ENCODE peak calls at places on chromosomes 11 and 22, in nine cellular contexts. D is colonic mucosa, T is ovary, U is A549, Q is mucosa of descending colon, O is right lobe of liver, X is heart left ventricle, H is PC-3, N is heart right ventricle. Y is an unnamed sample. For H3K4me1 and H3K9me3, the result is how much of the 10 kb centered on the place peaks cover.

GRCh38 chr22:20857838-20858614 is 585 bp downstream of the PI4KA start:
- DNase-seq in O (peak), N (peak), T (peak), X (peak), U (peak), H (peak), Q (peak), D (peak), Y (peak)

GRCh38 chr22:41989246-41989645 is 9.3 kb upstream of the WBP2NL start:
- DNase-seq in N (no peak), X (no peak), O (peak), D (no peak), H (no peak), T (no peak), U (no peak), Q (no peak), Y (no peak)

GRCh38 chr22:33328789-33329296 is 270.7 kb upstream of the SYN3 start:
- DNase-seq in T (no peak), H (no peak), Q (no peak), X (no peak), N (no peak), D (peak), O (no peak), U (peak), Y (no peak)

GRCh38 chr22:24950272-24950902 is 2.1 kb upstream of the KIAA1671 start:
- DNase-seq in X (no peak), N (no peak), D (no peak), H (no peak), O (no peak), T (no peak), Q (no peak), U (no peak), Y (no peak)

GRCh38 chr11:124807201-124807600 is 7.0 kb upstream of the MSANTD2 start:
- DNase-seq in H (no peak), D (no peak), N (no peak), U (no peak), X (no peak), T (no peak), Q (no peak), O (no peak), Y (no peak)

GRCh38 chr11:69357458-69358397 is 63.8 kb downstream of the MYEOV start:
- DNase-seq in O (no peak), D (peak), N (peak), U (no peak), X (no peak), T (no peak), Q (no peak), H (no peak), Y (no peak)

GRCh38 chr11:115709297-115709696 is 205.1 kb upstream of the CADM1 start:
- DNase-seq in Q (no peak), D (no peak), H (no peak), X (no peak), O (no peak), U (no peak), N (no peak), T (no peak), Y (no peak)

GRCh38 chr11:16987205-16987568 is 27.0 kb downstream of the PLEKHA7 start:
- DNase-seq in D (peak), U (no peak), X (no peak), T (peak), O (no peak), N (no peak), Q (peak), H (no peak), Y (no peak)

GRCh38 chr11:59582006-59582405 is 33.6 kb downstream of the OSBP start:
- DNase-seq in X (no peak), Q (no peak), O (no peak), U (no peak), D (no peak), H (no peak), T (no peak), N (no peak), Y (no peak)

GRCh38 chr11:332651-333480 is 12.2 kb upstream of the IFITM3 start:
- DNase-seq in D (no peak), H (no peak), U (no peak), N (no peak), X (no peak), Q (no peak), T (no peak), O (no peak), Y (no peak)

GRCh38 chr11:72349616-72350218 is 84.6 kb downstream of the CLPB start:
- DNase-seq in Q (no peak), H (no peak), T (peak), O (no peak), X (peak), D (no peak), U (no peak), N (peak), Y (peak)

GRCh38 chr11:44596541-44597276 is 31.2 kb downstream of the CD82 start:
- DNase-seq in D (no peak), O (no peak), U (no peak), T (no peak), Q (no peak), H (no peak), N (no peak), X (no peak), Y (no peak)

GRCh38 chr22:36546092-36546804 is 17.3 kb upstream of the EIF3D start:
- DNase-seq in O (peak), T (no peak), D (no peak), U (peak), X (no peak), H (peak), N (peak), Q (no peak), Y (peak)

GRCh38 chr11:8098361-8098760 is 17.4 kb downstream of the TUB start:
- DNase-seq in O (no peak), X (no peak), Q (no peak), N (no peak), T (no peak), U (no peak), D (no peak), H (peak), Y (no peak)

GRCh38 chr11:130866831-130867230 is 49.4 kb downstream of the SNX19 start:
- DNase-seq in O (no peak), T (no peak), Q (no peak), N (no peak), D (no peak), U (no peak), X (no peak), H (no peak), Y (no peak)

GRCh38 chr11:7965386-7965785 is at the start of gene NLRP10:
- DNase-seq in O (no peak), T (no peak), D (no peak), U (no peak), Q (no peak), X (no peak), H (peak), N (no peak), Y (no peak)

GRCh38 chr22:49951986-49952896 is 8.3 kb upstream of the PIM3 start:
- DNase-seq in O (no peak), Q (no peak), H (peak), X (no peak), N (no peak), U (no peak), D (no peak), T (no peak), Y (no peak)

GRCh38 chr11:28770806-28771205 is 662.6 kb downstream of the METTL15 start:
- DNase-seq in D (no peak), N (no peak), U (no peak), O (no peak), X (no peak), T (no peak), Q (no peak), H (no peak), Y (no peak)

GRCh38 chr22:47474464-47474863 is 712.0 kb downstream of the TBC1D22A start:
- DNase-seq in D (no peak), N (no peak), Q (no peak), T (no peak), O (no peak), H (no peak), X (no peak), U (no peak), Y (no peak)

GRCh38 chr11:93986716-93987115 is 34.4 kb upstream of the HEPHL1 start:
- DNase-seq in X (no peak), N (no peak), Q (no peak), O (no peak), U (no peak), H (peak), D (no peak), T (no peak), Y (no peak)

GRCh38 chr11:118491041-118491440 is 36.2 kb upstream of the TTC36 start:
- DNase-seq in T (no peak), N (no peak), Q (no peak), H (no peak), D (no peak), X (no peak), O (no peak), U (no peak), Y (no peak)

GRCh38 chr22:29154364-29155048 is 51.2 kb upstream of the EMID1 start:
- DNase-seq in H (peak), Q (peak), N (peak), D (peak), X (peak), T (peak), U (peak), O (peak), Y (peak)

GRCh38 chr11:69074786-69075185 is 26.1 kb downstream of the TPCN2 start:
- DNase-seq in X (no peak), H (no peak), N (no peak), Q (no peak), O (no peak), U (no peak), T (peak), D (no peak), Y (no peak)

GRCh38 chr11:75547617-75548054 is 14.4 kb upstream of the SERPINH1 start:
- DNase-seq in Q (no peak), O (no peak), D (peak), H (peak), X (peak), T (peak), U (peak), N (peak), Y (peak)

GRCh38 chr11:125956371-125956770 is 10.5 kb downstream of the VSIG10L2 start:
- DNase-seq in Q (no peak), T (no peak), O (no peak), U (no peak), D (no peak), N (peak), X (no peak), H (no peak), Y (peak)

GRCh38 chr22:30015846-30016245 is 64.4 kb upstream of the HORMAD2 start:
- DNase-seq in X (no peak), O (no peak), U (no peak), D (no peak), N (no peak), H (peak), Q (no peak), T (no peak), Y (no peak)

GRCh38 chr11:133547808-133548494 is 15.7 kb upstream of the OPCML start:
- DNase-seq in N (no peak), X (no peak), D (no peak), U (no peak), H (no peak), O (no peak), Q (no peak), T (no peak), Y (peak)

GRCh38 chr11:104254347-104254746 is 90.4 kb upstream of the PDGFD start:
- DNase-seq in X (peak), Q (peak), U (no peak), T (no peak), H (peak), N (peak), D (peak), O (no peak), Y (peak)

GRCh38 chr11:1111545-1112212 is 37.0 kb downstream of the MUC2 start:
- DNase-seq in X (no peak), D (no peak), N (no peak), Q (no peak), O (peak), T (no peak), H (no peak), U (no peak), Y (peak)

GRCh38 chr11:44865866-44866272 is 84.8 kb downstream of the TP53I11 start:
- DNase-seq in U (no peak), T (no peak), N (peak), O (peak), Q (no peak), X (peak), D (no peak), H (peak), Y (no peak)

GRCh38 chr11:1377231-1377780 is 12.4 kb upstream of the BRSK2 start:
- DNase-seq in T (no peak), N (no peak), Q (no peak), X (peak), O (no peak), H (no peak), D (no peak), U (no peak), Y (no peak)

GRCh38 chr22:46546466-46547178 is 9.2 kb upstream of the CELSR1 start:
- DNase-seq in U (no peak), Q (no peak), N (peak), H (no peak), O (peak), X (peak), T (no peak), D (no peak), Y (no peak)

GRCh38 chr11:36702330-36703054 is 104.5 kb upstream of the RAG2 start:
- DNase-seq in X (no peak), N (peak), T (no peak), H (peak), U (peak), O (no peak), Q (no peak), D (peak), Y (peak)

GRCh38 chr22:44913198-44913983 is 96.4 kb downstream of the PHF21B start:
- DNase-seq in X (no peak), N (no peak), O (peak), Q (peak), H (no peak), D (no peak), U (no peak), T (no peak), Y (no peak)

GRCh38 chr22:40065981-40066380 is 71.2 kb downstream of the FAM83F start:
- DNase-seq in X (no peak), O (no peak), H (no peak), U (no peak), N (no peak), D (no peak), Q (no peak), T (no peak), Y (no peak)

DNA sequence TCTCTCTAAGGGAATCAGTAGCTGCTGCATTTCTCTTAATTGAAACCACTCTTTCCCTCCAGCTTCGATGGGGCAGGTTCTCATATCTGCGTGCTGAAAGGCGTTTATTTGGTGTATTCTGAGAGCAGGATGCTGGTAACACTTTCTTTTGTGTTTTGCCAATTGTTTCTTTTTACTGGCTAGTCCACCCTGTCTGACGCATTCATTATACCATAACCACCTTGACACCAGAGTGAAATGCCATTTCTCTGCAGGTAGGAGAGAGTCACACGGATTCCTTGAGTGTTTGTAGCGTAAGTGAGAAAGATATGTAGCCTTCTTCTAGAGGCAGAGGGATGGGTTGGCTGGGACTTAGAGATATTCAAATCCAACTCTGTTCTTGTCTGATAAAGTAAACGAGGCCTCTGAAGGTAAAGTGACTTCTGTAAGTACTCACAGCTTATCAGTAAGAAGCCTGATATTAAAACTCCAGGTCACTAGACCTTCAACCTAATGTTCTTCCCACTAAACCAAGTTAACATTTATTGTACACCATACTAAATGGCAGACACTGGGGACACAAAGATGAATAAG is 21.4 kb downstream of the CD44 start:
- DNase-seq in N (no peak), H (no peak), O (no peak), T (no peak), Q (no peak), D (no peak), U (no peak), X (no peak), Y (no peak)
- H3K4me1 ChIP-seq in N (under half), H (under half), O (under half), T (under half), Q (under half), D (under half), U (half or more), X (half or more), Y (under half)

DNA sequence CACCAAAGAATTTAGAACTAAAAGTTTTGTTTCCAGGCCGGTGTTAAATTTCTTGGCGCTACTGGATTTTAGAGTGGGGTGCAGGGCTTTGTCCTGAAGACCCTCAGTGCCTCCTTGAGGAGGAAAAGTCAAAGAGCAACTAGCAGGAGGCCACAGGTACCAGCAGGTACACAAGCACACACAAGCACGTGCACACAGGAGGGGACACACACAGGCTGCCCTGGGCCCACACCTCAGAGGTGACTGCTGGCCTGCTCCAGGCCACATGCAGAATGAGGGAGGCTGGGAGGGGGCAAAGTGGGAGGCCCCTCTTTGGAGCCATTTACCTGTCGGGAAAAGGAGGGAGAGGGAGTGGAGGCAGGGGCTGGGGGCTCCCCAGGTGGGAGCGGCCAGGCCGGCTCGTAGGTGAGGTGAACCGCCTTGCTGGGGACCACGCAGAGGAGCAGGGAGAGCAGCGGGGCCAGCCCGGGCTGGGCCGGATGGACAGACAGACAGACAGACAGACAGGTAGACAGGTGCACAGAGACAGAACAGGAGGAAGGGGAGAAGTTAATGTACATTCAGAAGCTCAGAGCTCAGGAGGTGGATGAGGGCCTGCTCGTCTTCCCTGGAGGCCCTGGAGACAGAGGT is 12.2 kb downstream of the RAB3IL1 start:
- DNase-seq in O (no peak), H (no peak), N (no peak), D (no peak), T (no peak), Q (no peak), U (no peak), X (no peak), Y (no peak)
- TF ChIP-seq CTCF in O (no peak), H (no peak), N (no peak), D (no peak), T (no peak), Q (no peak), U (no peak), X (no peak), Y (no peak)

DNA sequence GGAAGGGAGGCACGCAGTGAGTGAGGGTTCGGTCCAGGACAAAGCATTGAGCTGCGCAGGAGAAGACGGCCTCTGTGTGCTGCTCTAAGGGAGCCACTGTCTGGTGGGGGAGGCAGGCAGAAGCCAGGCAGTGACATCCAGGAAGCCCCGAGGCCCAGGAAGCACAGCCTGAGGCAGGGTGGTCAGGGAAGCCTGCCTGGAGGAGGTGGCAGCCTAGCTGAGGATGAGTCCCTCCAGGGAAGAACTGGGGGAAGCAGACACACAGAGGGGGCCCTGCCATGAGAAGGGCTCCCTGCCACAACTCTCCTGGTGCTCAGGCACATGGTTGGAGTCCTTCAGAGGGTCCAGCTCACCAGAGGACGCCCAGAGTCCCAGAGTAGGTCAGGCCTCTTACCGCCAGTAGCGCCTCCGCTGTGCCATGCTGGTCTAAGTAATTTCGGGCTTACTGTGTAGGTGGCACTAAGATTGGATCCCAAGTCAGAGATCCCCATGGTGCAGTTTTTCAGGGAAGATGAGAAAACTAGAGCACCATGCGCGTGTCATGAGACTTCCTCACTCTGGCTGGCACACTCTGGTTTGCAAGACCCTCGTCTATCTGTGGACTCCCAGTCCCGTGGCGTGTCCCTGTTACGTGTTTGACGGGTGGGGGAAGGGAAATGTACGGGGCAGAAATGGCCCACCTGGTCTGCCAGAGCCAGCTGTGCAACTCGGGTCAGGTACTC is 887.2 kb downstream of the BRD1 start:
- DNase-seq in U (no peak), Q (no peak), O (no peak), X (no peak), H (no peak), T (no peak), N (no peak), D (peak), Y (no peak)
- H3K9me3 ChIP-seq in U (under half), Q (under half), O (under half), X (under half), H (under half), T (under half), N (under half), D (under half), Y (under half)

DNA sequence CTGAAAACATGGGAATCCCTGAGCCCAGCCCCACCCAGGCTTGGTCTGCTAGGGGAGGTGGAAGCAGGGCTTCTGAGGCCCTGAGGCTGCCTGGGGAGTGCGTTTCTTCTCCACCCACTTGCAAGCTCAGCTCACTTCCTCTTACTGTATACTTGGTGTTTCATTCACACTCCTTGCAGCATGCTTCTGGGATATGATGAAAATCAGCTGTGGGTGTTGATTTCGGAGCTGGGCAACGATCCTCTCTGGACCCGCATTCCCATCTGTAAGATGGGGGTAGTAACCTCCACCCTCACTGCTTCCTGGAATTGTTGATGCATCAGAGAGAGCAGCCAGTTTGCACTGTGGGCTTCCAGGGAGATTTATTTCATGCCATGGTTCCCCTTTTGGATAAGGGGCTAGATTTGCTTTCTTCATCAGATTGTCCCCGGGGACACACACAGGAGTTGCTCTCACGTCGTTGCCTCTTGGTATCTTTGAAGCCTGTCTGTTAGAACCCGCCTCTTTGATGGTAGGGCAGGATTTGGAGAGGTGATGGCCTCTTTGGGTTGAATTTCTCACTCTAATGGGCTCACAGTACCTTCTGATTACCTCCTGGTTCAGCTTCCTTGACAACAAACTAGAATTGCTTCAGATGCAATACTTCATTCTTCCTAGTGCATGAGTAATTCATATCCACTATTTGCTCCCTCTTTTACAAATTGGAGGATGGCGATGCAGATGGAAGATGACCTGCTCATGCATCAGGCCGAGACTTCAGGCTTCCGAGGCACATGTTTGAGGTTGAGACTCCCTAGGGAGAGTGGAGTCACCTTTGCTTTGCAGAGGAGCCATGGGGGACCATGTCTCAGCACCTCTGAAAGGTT is 40.4 kb downstream of the BCR start:
- DNase-seq in T (peak), Q (no peak), H (no peak), X (no peak), N (no peak), O (no peak), D (peak), U (no peak), Y (no peak)
- H3K4me1 ChIP-seq in T (under half), Q (half or more), H (under half), X (half or more), N (half or more), O (half or more), D (under half), U (under half), Y (under half)

GRCh38 chr11:18485905-18486528 is 30.4 kb downstream of the LDHAL6A start:
- DNase-seq in D (no peak), O (no peak), U (no peak), H (no peak), N (no peak), X (no peak), T (no peak), Q (no peak), Y (no peak)
- TF ChIP-seq CTCF in D (no peak), O (no peak), U (no peak), H (no peak), N (no peak), X (no peak), T (no peak), Q (no peak), Y (no peak)